ENCODE peak calls at places on chromosomes 13 and 19, in ten cellular contexts. M is ureter; C is adipocyte; A is A549; H is esophagus squamous epithelium; J is NCI-H460; T is activated T-helper 1 cell treated with anti-CD3 and anti-CD28 coated beads, Interleukin-2, amount 50 U/mL, for 16 hours; N is GM20000; G is HS-27A; F is IMR-90. B is an unnamed sample.

GRCh38 chr13:33188093-33188882 is 97.3 kb downstream of the STARD13 start:
- DNase-seq in M (no peak), C (no peak), A (no peak), H (no peak), J (no peak), T (no peak), N (no peak), G (no peak), F (peak; percentile 57), B (no peak)

GRCh38 chr19:7673995-7674667 is 2.8 kb upstream of the MCEMP1 start:
- DNase-seq in M (peak; percentile 70), C (peak; percentile 84), A (peak; percentile 74), H (no peak), J (peak; percentile 50), T (no peak), N (no peak), G (no peak), F (peak; percentile 45), B (no peak)

GRCh38 chr13:30971575-30971974 is 39.1 kb downstream of the TEX26 start:
- DNase-seq in M (no peak), C (peak; percentile 17), A (no peak), H (no peak), J (no peak), T (no peak), N (no peak), G (no peak), F (peak; percentile 63), B (no peak)

GRCh38 chr19:16886305-16886880 is 2.4 kb upstream of the F2RL3 start:
- DNase-seq in M (no peak), C (no peak), A (peak; percentile 50), H (no peak), J (peak; percentile 48), T (no peak), N (no peak), G (no peak), F (peak; percentile 46), B (no peak)

GRCh38 chr13:97285221-97285955 is 63.3 kb downstream of the MBNL2 start:
- DNase-seq in M (no peak), C (no peak), A (no peak), H (no peak), J (no peak), T (no peak), N (no peak), G (no peak), F (no peak), B (no peak)

GRCh38 chr13:23621316-23621645 is 51.1 kb downstream of the TNFRSF19 start:
- DNase-seq in M (no peak), C (peak; percentile 48), A (peak; percentile 57), H (no peak), J (peak; percentile 37), T (no peak), N (no peak), G (no peak), F (peak; percentile 96), B (no peak)

GRCh38 chr19:18789883-18790565 is 1.1 kb downstream of the COMP start:
- DNase-seq in M (no peak), C (peak; percentile 57), A (no peak), H (no peak), J (no peak), T (no peak), N (peak; percentile 77), G (no peak), F (no peak), B (no peak)

GRCh38 chr19:44111910-44112463 is 1.2 kb upstream of the ZNF225 start:
- DNase-seq in M (no peak), C (peak; percentile 91), A (no peak), H (no peak), J (no peak), T (no peak), N (no peak), G (no peak), F (peak; percentile 92), B (no peak)

GRCh38 chr13:96279904-96280303 is 190.0 kb downstream of the HS6ST3 start:
- DNase-seq in M (no peak), C (no peak), A (no peak), H (no peak), J (no peak), T (no peak), N (no peak), G (no peak), F (no peak), B (no peak)